ENCODE peak calls at places on chromosomes 2 and 18, in eight cellular contexts. J is fibroblast of pulmonary artery, O is GM23338, B is fibroblast of lung, T is AG04449, G is aorta, K is AG10803, X is SJSA1. V is an unnamed sample.

GRCh38 chr2:157895531-157895930 is 19.4 kb upstream of the ACVR1 start:
- DNase-seq in X (no peak), G (no peak), O (no peak), T (no peak), J (no peak), B (peak), K (peak), V (no peak)

GRCh38 chr2:161438598-161438997 is 22.5 kb downstream of the TBR1 start:
- DNase-seq in B (no peak), G (no peak), T (no peak), O (no peak), X (no peak), K (no peak), J (no peak), V (no peak)

GRCh38 chr2:57880967-57881366 is 165.6 kb upstream of the VRK2 start:
- DNase-seq in G (no peak), X (no peak), T (no peak), K (no peak), O (no peak), J (no peak), B (no peak), V (no peak)

GRCh38 chr2:226683196-226683595 is 116.4 kb downstream of the IRS1 start:
- DNase-seq in B (peak), G (no peak), X (peak), K (peak), T (no peak), O (no peak), J (no peak), V (no peak)

GRCh38 chr2:73766349-73766748 is 13.6 kb downstream of the DUSP11 start:
- DNase-seq in B (no peak), G (no peak), T (no peak), X (no peak), K (no peak), O (no peak), J (no peak), V (no peak)

GRCh38 chr2:231360881-231361294 is 34.6 kb upstream of the B3GNT7 start:
- DNase-seq in X (no peak), K (no peak), J (no peak), G (peak), T (no peak), O (no peak), B (no peak), V (no peak)

GRCh38 chr2:186588940-186589732 is 720 bp upstream of the ITGAV start:
- DNase-seq in T (no peak), G (no peak), K (no peak), B (no peak), J (no peak), O (peak), X (no peak), V (no peak)

GRCh38 chr2:44120428-44120827 is 48.2 kb upstream of the PPM1B start:
- DNase-seq in O (no peak), B (peak), T (peak), X (peak), K (peak), J (peak), G (no peak), V (peak)

GRCh38 chr2:236663267-236663666 is 93.6 kb downstream of the ACKR3 start:
- DNase-seq in O (no peak), K (peak), X (no peak), J (peak), B (peak), T (no peak), G (peak), V (peak)

GRCh38 chr2:112577756-112578155 is 6.7 kb upstream of the CHCHD5 start:
- DNase-seq in J (peak), T (no peak), G (no peak), X (no peak), K (peak), B (peak), O (peak), V (peak)

GRCh38 chr2:119282966-119283511 is 59.4 kb downstream of the STEAP3 start:
- DNase-seq in T (no peak), K (no peak), B (no peak), O (no peak), G (peak), X (no peak), J (no peak), V (no peak)

GRCh38 chr18:13823707-13824395 is at the start of gene MC5R:
- DNase-seq in X (peak), K (peak), G (peak), J (peak), T (no peak), B (peak), O (peak), V (no peak)

GRCh38 chr2:122186761-122187222 is 431.3 kb downstream of the TSN start:
- DNase-seq in O (no peak), T (no peak), G (no peak), K (no peak), B (no peak), J (peak), X (no peak), V (no peak)

GRCh38 chr2:239036819-239037558 is 189.1 kb downstream of the TWIST2 start:
- DNase-seq in B (no peak), K (no peak), G (no peak), X (no peak), O (no peak), J (no peak), T (no peak), V (no peak)

GRCh38 chr2:52594036-52594435 is 1173.6 kb upstream of the CHAC2 start:
- DNase-seq in T (no peak), O (no peak), K (no peak), B (peak), J (peak), G (no peak), X (peak), V (peak)

GRCh38 chr2:15745907-15746306 is 154.2 kb downstream of the DDX1 start:
- DNase-seq in J (no peak), T (no peak), B (no peak), G (no peak), O (no peak), K (no peak), X (no peak), V (no peak)
- H3K4me3 ChIP-seq in J (no peak), T (no peak), B (no peak), G (no peak), O (no peak), K (no peak), X (no peak), V (no peak)

DNA sequence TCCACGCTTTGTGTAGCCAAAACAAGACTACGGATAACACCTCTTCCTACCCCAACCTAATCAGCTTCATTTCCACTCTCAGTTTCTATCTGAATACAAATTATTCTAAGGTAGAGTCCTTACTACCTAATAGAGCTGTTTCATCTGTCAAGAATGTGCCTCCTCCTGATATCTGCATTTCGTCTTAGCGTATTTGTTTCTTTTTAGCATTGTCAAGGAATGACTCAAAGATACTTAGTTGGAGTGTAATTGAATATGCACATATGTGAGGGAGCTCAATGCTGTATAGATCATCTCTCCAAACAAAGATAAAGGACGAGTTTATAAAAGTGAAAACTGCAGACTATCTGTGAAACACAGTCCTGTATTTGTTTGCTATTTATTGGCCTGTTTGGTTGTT is 2059.3 kb upstream of the CELF4 start:
- DNase-seq in G (no peak), O (peak), X (no peak), J (peak), K (no peak), B (peak), T (no peak), V (no peak)
- H3K4me3 ChIP-seq in G (no peak), O (no peak), X (no peak), J (no peak), K (no peak), B (no peak), T (no peak), V (no peak)

DNA sequence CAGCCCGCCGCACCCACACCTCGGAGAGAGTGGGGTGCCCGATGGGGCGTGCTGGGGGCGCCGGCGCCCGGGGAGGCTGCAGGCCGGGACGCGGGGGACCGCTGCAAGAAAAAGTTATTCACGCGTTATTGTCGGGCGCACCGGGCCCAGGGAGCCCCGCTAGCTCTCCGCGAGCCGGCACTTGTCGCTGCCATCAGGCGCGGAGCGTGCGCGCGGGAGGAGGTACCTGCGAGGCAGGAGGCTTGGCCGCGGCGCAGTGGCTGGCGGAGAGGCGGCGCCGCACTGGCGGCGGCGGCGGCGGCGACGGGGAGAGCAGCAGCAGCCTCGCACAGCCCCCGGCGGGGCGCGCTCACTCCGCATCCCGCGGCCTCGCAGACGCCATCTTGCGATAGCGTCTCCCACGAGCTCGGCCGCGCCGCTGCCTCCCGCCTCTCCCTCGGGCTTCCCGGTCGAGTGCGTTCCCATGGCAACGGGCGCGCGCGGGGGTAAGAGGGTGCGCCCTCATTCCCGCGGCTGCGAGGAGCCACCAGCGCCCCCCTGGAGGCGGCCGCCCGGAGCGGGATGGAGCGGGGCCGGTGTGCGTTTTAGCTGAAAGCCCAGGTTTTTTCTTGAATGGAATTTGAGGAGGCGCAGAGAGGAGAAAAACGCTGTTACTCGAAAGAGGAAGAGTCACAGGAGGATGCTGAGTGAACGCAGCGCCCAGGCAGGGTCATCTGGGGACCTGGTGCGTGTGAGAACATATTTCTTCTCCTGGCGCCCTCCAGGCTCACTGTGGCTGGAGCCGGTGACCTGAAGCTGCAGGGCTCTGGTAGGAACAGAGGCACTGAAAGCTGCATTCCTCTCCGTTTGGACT is at the start of gene CHN1:
- DNase-seq in B (peak), X (peak), O (peak), J (peak), K (peak), G (peak), T (no peak), V (no peak)
- H3K4me3 ChIP-seq in B (peak), X (peak), O (peak), J (peak), K (peak), G (peak), T (peak), V (peak)

GRCh38 chr18:59671533-59671932 is 25.7 kb downstream of the CCBE1 start:
- DNase-seq in T (no peak), J (no peak), K (no peak), B (no peak), X (no peak), G (no peak), O (no peak), V (no peak)

GRCh38 chr18:59674534-59674933 is 22.7 kb downstream of the CCBE1 start:
- DNase-seq in T (no peak), X (no peak), J (no peak), B (no peak), K (no peak), G (no peak), O (no peak), V (no peak)

GRCh38 chr18:59672125-59672769 is 25.0 kb downstream of the CCBE1 start:
- DNase-seq in O (no peak), X (no peak), J (no peak), T (no peak), K (peak), B (peak), G (no peak), V (no peak)

GRCh38 chr18:59669872-59670657 is 27.2 kb downstream of the CCBE1 start:
- DNase-seq in J (no peak), B (no peak), T (no peak), X (no peak), K (peak), O (no peak), G (no peak), V (no peak)

GRCh38 chr18:59675346-59675745 is 21.9 kb downstream of the CCBE1 start:
- DNase-seq in O (no peak), T (no peak), B (no peak), J (no peak), X (no peak), K (no peak), G (no peak), V (no peak)
- H3K4me3 ChIP-seq in O (no peak), T (no peak), B (no peak), J (no peak), X (no peak), K (no peak), G (no peak), V (no peak)

GRCh38 chr2:207333599-207334308 is 168.0 kb upstream of the KLF7 start:
- DNase-seq in X (peak), J (peak), B (peak), K (no peak), O (no peak), G (no peak), T (no peak), V (no peak)
- H3K4me3 ChIP-seq in X (peak), J (peak), B (peak), K (peak), O (peak), G (no peak), T (no peak), V (peak)

V was measured in astrocyte of the cerebellum.